ENCODE peak calls at places on chromosomes 11 and 22, in eight cellular contexts. R is GM23338, P is GM23248, Q is fibroblast of lung, A is K562, B is endothelial cell of umbilical vein, H is IMR-90, X is GM12878. K is an unnamed sample.

GRCh38 chr11:114162719-114163123 is 103.2 kb downstream of the ZBTB16 start:
- DNase-seq in R (no peak), P (peak; percentile 96), Q (peak; percentile 95), A (no peak), B (peak; percentile 99), H (peak; percentile 94), X (no peak), K (no peak)

GRCh38 chr11:105109855-105110750 is 29.5 kb downstream of the CARD18 start:
- DNase-seq in R (no peak), P (peak; percentile 62), Q (peak; percentile 53), A (no peak), B (peak; percentile 72), H (peak; percentile 38), X (no peak), K (no peak)

GRCh38 chr22:26690654-26691376 is 33.4 kb downstream of the MIAT start:
- DNase-seq in R (no peak), P (no peak), Q (no peak), A (no peak), B (peak; percentile 55), H (no peak), X (no peak), K (no peak)

GRCh38 chr11:44257338-44258189 is 52.4 kb downstream of the ALX4 start:
- DNase-seq in R (no peak), P (no peak), Q (no peak), A (no peak), B (no peak), H (no peak), X (no peak), K (no peak)

GRCh38 chr22:46569848-46570695 is 32.7 kb upstream of the CELSR1 start:
- DNase-seq in R (no peak), P (no peak), Q (no peak), A (no peak), B (no peak), H (no peak), X (no peak), K (no peak)

GRCh38 chr11:133134561-133135173 is 397.6 kb downstream of the OPCML start:
- DNase-seq in R (peak; percentile 90), P (peak; percentile 50), Q (peak; percentile 34), A (peak; percentile 60), B (peak; percentile 17), H (peak; percentile 4), X (peak; percentile 16), K (peak; percentile 53)

GRCh38 chr11:15918212-15918611 is 438.1 kb downstream of the SOX6 start:
- DNase-seq in R (no peak), P (no peak), Q (no peak), A (no peak), B (no peak), H (no peak), X (no peak), K (no peak)

GRCh38 chr11:129208863-129209262 is 16.7 kb upstream of the ARHGAP32 start:
- DNase-seq in R (no peak), P (peak; percentile 20), Q (peak; percentile 58), A (no peak), B (no peak), H (peak; percentile 2), X (no peak), K (no peak)

GRCh38 chr11:45091563-45092392 is 54.7 kb upstream of the PRDM11 start:
- DNase-seq in R (peak; percentile 93), P (no peak), Q (peak; percentile 51), A (no peak), B (peak; percentile 13), H (no peak), X (no peak), K (no peak)

GRCh38 chr11:45259607-45260006 is 26.5 kb downstream of the SYT13 start:
- DNase-seq in R (no peak), P (peak; percentile 53), Q (peak; percentile 67), A (no peak), B (no peak), H (no peak), X (no peak), K (no peak)

GRCh38 chr11:110425751-110426545 is 3.8 kb upstream of the FDX1 start:
- DNase-seq in R (no peak), P (peak; percentile 98), Q (peak; percentile 83), A (peak; percentile 20), B (no peak), H (peak; percentile 88), X (no peak), K (no peak)

GRCh38 chr11:95074806-95075563 is 8.3 kb downstream of the SRSF8 start:
- DNase-seq in R (no peak), P (no peak), Q (no peak), A (no peak), B (peak; percentile 34), H (no peak), X (no peak), K (no peak)

GRCh38 chr11:44766972-44767278 is 40.2 kb downstream of the TSPAN18 start:
- DNase-seq in R (no peak), P (peak; percentile 41), Q (peak; percentile 36), A (no peak), B (no peak), H (peak; percentile 34), X (no peak), K (no peak)

GRCh38 chr22:20432244-20432686 is 5.4 kb downstream of the SCARF2 start:
- DNase-seq in R (no peak), P (no peak), Q (no peak), A (no peak), B (no peak), H (no peak), X (no peak), K (no peak)

GRCh38 chr22:21593406-21594232 is 26.1 kb downstream of the UBE2L3 start:
- DNase-seq in R (peak; percentile 78), P (peak; percentile 37), Q (no peak), A (peak; percentile 88), B (no peak), H (no peak), X (no peak), K (no peak)

GRCh38 chr11:10413268-10413667 is 41.8 kb upstream of the AMPD3 start:
- DNase-seq in R (no peak), P (no peak), Q (no peak), A (no peak), B (peak; percentile 20), H (peak; percentile 22), X (no peak), K (peak; percentile 86)

GRCh38 chr11:62269654-62270278 is at the start of gene SCGB2A2:
- DNase-seq in R (peak; percentile 55), P (no peak), Q (no peak), A (peak; percentile 28), B (no peak), H (no peak), X (no peak), K (no peak)

GRCh38 chr11:134560566-134561347 is 148.7 kb upstream of the B3GAT1 start:
- DNase-seq in R (peak; percentile 34), P (no peak), Q (no peak), A (no peak), B (no peak), H (no peak), X (no peak), K (no peak)

GRCh38 chr22:30040499-30041055 is 39.7 kb upstream of the HORMAD2 start:
- DNase-seq in R (no peak), P (no peak), Q (no peak), A (no peak), B (no peak), H (no peak), X (no peak), K (no peak)

GRCh38 chr11:2583605-2583958 is 116.2 kb downstream of the KCNQ1OT1 start:
- DNase-seq in R (no peak), P (no peak), Q (no peak), A (no peak), B (no peak), H (no peak), X (no peak), K (no peak)

GRCh38 chr11:60957188-60957587 is 5.2 kb upstream of the SLC15A3 start:
- DNase-seq in R (no peak), P (peak; percentile 25), Q (peak; percentile 30), A (no peak), B (no peak), H (no peak), X (no peak), K (no peak)

GRCh38 chr11:106520146-106520912 is 442.9 kb downstream of the AASDHPPT start:
- DNase-seq in R (no peak), P (no peak), Q (no peak), A (no peak), B (no peak), H (no peak), X (no peak), K (no peak)

GRCh38 chr11:126917531-126918204 is 82.9 kb downstream of the KIRREL3 start:
- DNase-seq in R (no peak), P (peak; percentile 99), Q (peak; percentile 99), A (no peak), B (no peak), H (peak; percentile 99), X (peak; percentile 65), K (no peak)

GRCh38 chr11:96217206-96217605 is 125.8 kb downstream of the MAML2 start:
- DNase-seq in R (no peak), P (no peak), Q (no peak), A (no peak), B (no peak), H (no peak), X (no peak), K (no peak)
- H3K4me2 ChIP-seq in R (no peak overlapping the region), P (no peak overlapping the region), Q (no peak overlapping the region), A (no peak overlapping the region), B (no peak overlapping the region), H (no peak overlapping the region), X (no peak overlapping the region), K (peak overlapping the region; percentile 69)

DNA sequence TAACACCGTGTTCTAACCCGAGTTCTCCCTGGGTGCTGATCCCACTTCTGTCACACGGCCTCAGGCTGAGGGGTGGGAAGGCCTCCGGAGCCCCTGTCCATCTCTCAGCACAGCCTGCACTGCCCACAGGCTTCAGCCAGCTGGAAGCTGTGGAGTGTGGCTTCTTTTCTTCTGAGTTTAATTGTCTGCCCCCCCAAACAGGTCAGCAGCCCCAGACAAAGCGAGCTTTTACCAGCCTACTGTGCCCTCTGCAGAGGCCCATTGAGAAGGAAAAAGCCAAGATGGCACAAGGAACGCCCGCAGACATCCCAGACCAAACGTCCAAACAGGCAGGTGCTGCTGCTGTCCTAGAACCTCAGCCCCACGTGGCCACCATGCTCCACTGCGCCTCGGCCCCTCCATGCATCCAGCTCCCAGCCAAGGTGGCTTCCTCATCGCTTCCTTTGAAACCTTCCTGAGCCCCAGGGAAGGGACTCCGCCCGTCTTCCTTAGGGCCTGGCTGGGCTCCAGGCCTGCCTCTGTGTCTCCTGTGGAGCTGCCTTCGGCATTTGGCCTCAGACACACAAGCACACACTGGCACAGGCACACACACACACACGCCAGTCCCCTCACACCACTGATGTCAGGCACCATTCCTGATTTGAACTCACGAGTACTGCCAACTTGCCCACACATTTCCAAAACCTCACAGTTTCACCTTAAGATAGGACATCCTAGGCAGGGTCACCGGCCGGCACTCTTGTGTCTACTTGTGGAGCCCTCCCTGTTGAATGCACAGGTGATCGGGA is 1.7 kb downstream of the MOB2 start:
- DNase-seq in R (no peak), P (no peak), Q (no peak), A (no peak), B (no peak), H (no peak), X (no peak), K (no peak)
- H3K4me3 ChIP-seq in R (no peak overlapping the region), P (no peak overlapping the region), Q (no peak overlapping the region), A (no peak overlapping the region), B (no peak overlapping the region), H (no peak overlapping the region), X (no peak overlapping the region), K (no peak overlapping the region)

GRCh38 chr11:34419158-34419557 is 19.6 kb upstream of the CAT start:
- DNase-seq in R (no peak), P (no peak), Q (no peak), A (no peak), B (no peak), H (no peak), X (no peak), K (no peak)
- H3K4me2 ChIP-seq in R (no peak overlapping the region), P (no peak overlapping the region), Q (no peak overlapping the region), A (no peak overlapping the region), B (no peak overlapping the region), H (no peak overlapping the region), X (no peak overlapping the region), K (no peak overlapping the region)

GRCh38 chr11:66643745-66644437 is 5.4 kb downstream of the RBM4 start:
- DNase-seq in R (no peak), P (no peak), Q (no peak), A (no peak), B (no peak), H (no peak), X (no peak), K (no peak)
- H3K4me3 ChIP-seq in R (no peak overlapping the region), P (no peak overlapping the region), Q (no peak overlapping the region), A (no peak overlapping the region), B (no peak overlapping the region), H (no peak overlapping the region), X (no peak overlapping the region), K (no peak overlapping the region)

K was measured in MM.1S.